ENCODE peak calls at places on chromosomes 1 and 21, in seven cellular contexts. One of them, this sample, is unnamed.

GRCh38 chr1:54795841-54796468 is 5.2 kb downstream of the TTC22 start:
- DNase-seq in thyroid gland: no peak
- DNase-seq in breast epithelium: no peak
- DNase-seq in stomach: peak; percentile 83
- DNase-seq in transverse colon: peak; percentile 90
- DNase-seq in heart left ventricle: no peak
- DNase-seq in ovary: no peak
- DNase-seq in this sample: no peak

GRCh38 chr1:97630968-97631367 is 289.9 kb downstream of the DPYD start:
- DNase-seq in stomach: no peak
- DNase-seq in breast epithelium: no peak
- DNase-seq in ovary: no peak
- DNase-seq in transverse colon: no peak
- DNase-seq in heart left ventricle: peak; percentile 32
- DNase-seq in thyroid gland: peak; percentile 2
- DNase-seq in this sample: no peak

GRCh38 chr1:25615563-25616079 is 970 bp upstream of the MAN1C1 start:
- DNase-seq in heart left ventricle: no peak
- DNase-seq in ovary: no peak
- DNase-seq in thyroid gland: no peak
- DNase-seq in breast epithelium: no peak
- DNase-seq in stomach: no peak
- DNase-seq in transverse colon: no peak
- DNase-seq in this sample: no peak

GRCh38 chr21:44012474-44013379 is 618 bp downstream of the TRAPPC10 start:
- DNase-seq in ovary: peak; percentile 74
- DNase-seq in thyroid gland: peak; percentile 62
- DNase-seq in heart left ventricle: peak; percentile 64
- DNase-seq in breast epithelium: no peak
- DNase-seq in stomach: peak; percentile 55
- DNase-seq in transverse colon: peak; percentile 83
- DNase-seq in this sample: no peak

GRCh38 chr1:208167229-208167869 is 76.8 kb downstream of the PLXNA2 start:
- DNase-seq in stomach: no peak
- DNase-seq in transverse colon: no peak
- DNase-seq in breast epithelium: no peak
- DNase-seq in heart left ventricle: no peak
- DNase-seq in ovary: no peak
- DNase-seq in thyroid gland: no peak
- DNase-seq in this sample: no peak

GRCh38 chr1:165117482-165117881 is 239.0 kb downstream of the LMX1A start:
- DNase-seq in thyroid gland: peak; percentile 39
- DNase-seq in transverse colon: no peak
- DNase-seq in ovary: no peak
- DNase-seq in heart left ventricle: no peak
- DNase-seq in breast epithelium: no peak
- DNase-seq in stomach: no peak
- DNase-seq in this sample: no peak

GRCh38 chr1:29649375-29650040 is 413.2 kb downstream of the PTPRU start:
- DNase-seq in transverse colon: no peak
- DNase-seq in ovary: no peak
- DNase-seq in thyroid gland: no peak
- DNase-seq in heart left ventricle: no peak
- DNase-seq in stomach: no peak
- DNase-seq in breast epithelium: no peak
- DNase-seq in this sample: no peak

GRCh38 chr1:209746469-209747269 is 9.2 kb upstream of the TRAF3IP3 start:
- DNase-seq in thyroid gland: no peak
- DNase-seq in stomach: no peak
- DNase-seq in ovary: no peak
- DNase-seq in transverse colon: no peak
- DNase-seq in breast epithelium: no peak
- DNase-seq in heart left ventricle: no peak
- DNase-seq in this sample: no peak

GRCh38 chr1:235018161-235018560 is 110.5 kb downstream of the TOMM20 start:
- DNase-seq in thyroid gland: no peak
- DNase-seq in stomach: no peak
- DNase-seq in breast epithelium: peak; percentile 81
- DNase-seq in transverse colon: no peak
- DNase-seq in ovary: no peak
- DNase-seq in heart left ventricle: no peak
- DNase-seq in this sample: no peak

GRCh38 chr1:115314765-115315164 is 23.3 kb downstream of the NGF start:
- DNase-seq in heart left ventricle: no peak
- DNase-seq in ovary: no peak
- DNase-seq in transverse colon: no peak
- DNase-seq in breast epithelium: no peak
- DNase-seq in stomach: no peak
- DNase-seq in thyroid gland: no peak
- DNase-seq in this sample: no peak

DNA sequence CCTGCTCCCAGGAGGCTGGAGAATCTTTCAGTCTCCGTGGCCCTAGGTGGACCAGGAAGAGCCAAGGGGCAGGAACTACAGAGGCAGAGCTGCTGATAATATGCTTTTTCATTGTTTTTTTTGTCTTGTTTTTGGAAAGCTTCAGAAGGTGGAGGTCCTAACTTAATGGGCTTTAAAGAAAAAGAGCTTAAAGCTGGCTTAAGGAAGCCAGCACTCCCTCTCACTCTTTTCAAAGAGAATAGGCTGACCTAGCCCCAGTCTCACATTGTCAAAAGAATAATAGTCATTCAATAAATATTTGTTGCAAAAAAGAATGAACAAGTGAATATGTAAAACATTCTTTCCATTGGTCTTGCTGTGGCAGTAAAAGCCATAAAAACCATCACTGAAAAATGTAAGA is 61.0 kb upstream of the RRP15 start:
- DNase-seq in transverse colon: no peak
- DNase-seq in ovary: no peak
- DNase-seq in heart left ventricle: no peak
- DNase-seq in stomach: no peak
- DNase-seq in breast epithelium: no peak
- DNase-seq in thyroid gland: no peak
- DNase-seq in this sample: no peak
- TF ChIP-seq POLR2A in transverse colon: no peak
- TF ChIP-seq POLR2A in ovary: no peak
- TF ChIP-seq POLR2A in heart left ventricle: no peak
- TF ChIP-seq POLR2A in stomach: no peak
- TF ChIP-seq POLR2A in breast epithelium: no peak
- TF ChIP-seq POLR2A in thyroid gland: no peak
- TF ChIP-seq POLR2A in this sample: no peak

DNA sequence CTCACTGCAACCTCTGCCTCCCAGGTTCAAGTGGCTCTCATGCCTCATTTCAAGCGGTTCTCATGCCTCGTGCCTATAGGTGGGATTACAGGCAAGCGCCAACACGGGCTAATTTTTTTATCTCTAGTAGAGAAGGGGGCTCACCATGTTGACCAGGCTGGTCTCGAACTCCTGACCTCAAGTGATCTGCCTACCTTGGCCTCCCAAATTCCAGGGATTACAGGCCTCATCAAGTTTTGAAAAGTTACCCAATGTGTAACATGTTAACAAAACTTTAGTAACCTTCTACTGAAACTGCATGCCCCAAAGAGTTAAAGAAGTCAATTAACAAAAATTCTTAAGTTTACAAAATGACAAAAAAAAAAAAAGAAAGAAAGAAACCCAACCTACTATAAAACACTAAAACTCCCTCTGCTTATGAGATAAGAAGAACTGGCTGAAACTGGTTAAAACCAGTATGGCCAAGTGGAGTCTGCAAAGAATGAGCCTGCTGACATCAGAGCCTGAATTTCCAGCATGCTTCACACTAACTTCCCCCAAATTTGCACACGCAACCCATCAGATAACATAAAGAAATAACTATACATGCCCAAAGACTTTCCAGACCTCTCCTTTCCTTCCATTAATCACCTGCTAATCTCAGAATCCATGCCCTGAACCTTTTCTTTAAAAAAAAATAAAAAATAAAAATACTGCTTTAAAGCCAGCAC is 25.5 kb upstream of the PSMG1 start:
- DNase-seq in thyroid gland: no peak
- DNase-seq in breast epithelium: no peak
- DNase-seq in stomach: no peak
- DNase-seq in transverse colon: peak; percentile 25
- DNase-seq in heart left ventricle: no peak
- DNase-seq in ovary: no peak
- DNase-seq in this sample: no peak
- H3K27ac ChIP-seq in thyroid gland: peak overlapping the region; percentile 79
- H3K27ac ChIP-seq in breast epithelium: no peak overlapping the region
- H3K27ac ChIP-seq in stomach: no peak overlapping the region
- H3K27ac ChIP-seq in transverse colon: peak overlapping the region; percentile 26
- H3K27ac ChIP-seq in heart left ventricle: no peak overlapping the region
- H3K27ac ChIP-seq in ovary: no peak overlapping the region
- H3K27ac ChIP-seq in this sample: no peak overlapping the region

GRCh38 chr1:23618586-23619083 is 59.3 kb upstream of the ID3 start:
- DNase-seq in transverse colon: no peak
- DNase-seq in heart left ventricle: no peak
- DNase-seq in stomach: no peak
- DNase-seq in thyroid gland: no peak
- DNase-seq in breast epithelium: no peak
- DNase-seq in ovary: no peak
- DNase-seq in this sample: no peak

GRCh38 chr1:23620605-23621004 is 61.3 kb upstream of the ID3 start:
- DNase-seq in thyroid gland: no peak
- DNase-seq in breast epithelium: no peak
- DNase-seq in transverse colon: no peak
- DNase-seq in stomach: no peak
- DNase-seq in heart left ventricle: no peak
- DNase-seq in ovary: no peak
- DNase-seq in this sample: no peak

GRCh38 chr1:23622284-23622683 is 63.0 kb upstream of the ID3 start:
- DNase-seq in thyroid gland: no peak
- DNase-seq in heart left ventricle: no peak
- DNase-seq in ovary: no peak
- DNase-seq in transverse colon: no peak
- DNase-seq in stomach: no peak
- DNase-seq in breast epithelium: no peak
- DNase-seq in this sample: no peak

GRCh38 chr1:23617019-23617418 is 57.7 kb upstream of the ID3 start:
- DNase-seq in thyroid gland: no peak
- DNase-seq in transverse colon: no peak
- DNase-seq in breast epithelium: no peak
- DNase-seq in stomach: no peak
- DNase-seq in ovary: no peak
- DNase-seq in heart left ventricle: no peak
- DNase-seq in this sample: no peak

DNA sequence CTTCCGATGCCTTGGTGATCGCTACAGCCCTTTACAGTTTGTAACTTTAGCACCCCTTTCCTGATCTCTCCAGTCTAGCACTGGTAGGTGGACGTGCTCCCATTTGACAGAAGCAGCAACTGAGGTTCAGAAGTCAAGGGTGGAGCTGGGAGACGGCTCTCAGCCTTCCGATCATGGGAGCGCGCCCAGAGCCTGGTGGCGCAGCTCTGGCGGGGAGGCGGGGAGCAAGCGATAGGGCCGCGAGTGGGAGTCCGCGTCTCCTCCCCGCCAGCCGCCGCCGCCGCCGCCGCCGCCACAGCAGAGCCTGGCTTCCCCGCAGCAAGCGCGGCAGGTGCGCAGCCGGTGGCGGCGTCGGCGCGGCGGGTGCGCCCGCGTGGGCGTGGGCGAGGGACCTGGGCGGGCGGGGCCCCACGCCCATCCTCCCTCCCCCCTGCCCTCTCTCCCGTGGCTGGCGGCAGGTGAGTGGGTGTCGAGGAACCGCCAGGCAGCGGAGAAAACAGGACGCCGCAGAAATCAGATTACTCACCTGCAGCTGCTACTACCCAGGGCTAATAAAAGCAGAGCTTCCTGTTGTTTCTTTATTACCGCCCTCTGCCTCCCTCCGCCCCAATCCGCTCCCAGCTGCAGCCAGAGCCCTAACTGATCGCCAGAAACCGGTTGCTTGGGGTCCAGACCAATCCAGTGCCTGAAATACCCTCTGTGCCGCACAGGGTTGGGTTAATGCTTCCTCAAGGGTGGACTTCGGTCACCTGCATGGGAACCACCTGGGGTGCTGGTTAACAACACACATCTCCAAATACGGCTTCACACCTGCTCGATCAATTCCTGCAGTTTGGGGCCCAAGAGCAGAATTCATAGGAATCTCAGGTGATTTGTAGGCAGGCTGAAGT is 60.2 kb upstream of the ID3 start:
- DNase-seq in stomach: peak; percentile 65
- DNase-seq in breast epithelium: no peak
- DNase-seq in heart left ventricle: no peak
- DNase-seq in ovary: no peak
- DNase-seq in transverse colon: peak; percentile 85
- DNase-seq in thyroid gland: peak; percentile 72
- DNase-seq in this sample: no peak
- TF ChIP-seq POLR2A in stomach: no peak
- TF ChIP-seq POLR2A in breast epithelium: no peak
- TF ChIP-seq POLR2A in heart left ventricle: no peak
- TF ChIP-seq POLR2A in ovary: no peak
- TF ChIP-seq POLR2A in transverse colon: peak; percentile 48
- TF ChIP-seq POLR2A in thyroid gland: peak; percentile 36
- TF ChIP-seq POLR2A in this sample: no peak

GRCh38 chr1:12556368-12556930 is 61.6 kb downstream of the DHRS3 start:
- DNase-seq in thyroid gland: peak; percentile 78
- DNase-seq in heart left ventricle: peak; percentile 42
- DNase-seq in stomach: no peak
- DNase-seq in breast epithelium: peak; percentile 68
- DNase-seq in transverse colon: peak; percentile 39
- DNase-seq in ovary: peak; percentile 78
- DNase-seq in this sample: peak; percentile 95
- H3K27ac ChIP-seq in thyroid gland: peak overlapping the region; percentile 97
- H3K27ac ChIP-seq in heart left ventricle: no peak overlapping the region
- H3K27ac ChIP-seq in stomach: peak overlapping the region; percentile 86
- H3K27ac ChIP-seq in breast epithelium: peak overlapping the region; percentile 93
- H3K27ac ChIP-seq in transverse colon: peak overlapping the region; percentile 77
- H3K27ac ChIP-seq in ovary: peak overlapping the region; percentile 70
- H3K27ac ChIP-seq in this sample: peak overlapping the region; percentile 94

GRCh38 chr21:46295177-46295711 is 9.1 kb downstream of the YBEY start:
- DNase-seq in ovary: no peak
- DNase-seq in breast epithelium: no peak
- DNase-seq in stomach: no peak
- DNase-seq in heart left ventricle: peak; percentile 31
- DNase-seq in thyroid gland: no peak
- DNase-seq in transverse colon: no peak
- DNase-seq in this sample: no peak
- TF ChIP-seq POLR2A in ovary: no peak
- TF ChIP-seq POLR2A in breast epithelium: no peak
- TF ChIP-seq POLR2A in stomach: no peak
- TF ChIP-seq POLR2A in heart left ventricle: no peak
- TF ChIP-seq POLR2A in thyroid gland: no peak
- TF ChIP-seq POLR2A in transverse colon: no peak
- TF ChIP-seq POLR2A in this sample: no peak

GRCh38 chr1:167416506-167416905 is 101.8 kb downstream of the CD247 start:
- DNase-seq in breast epithelium: no peak
- DNase-seq in stomach: no peak
- DNase-seq in ovary: no peak
- DNase-seq in heart left ventricle: no peak
- DNase-seq in transverse colon: no peak
- DNase-seq in thyroid gland: no peak
- DNase-seq in this sample: no peak
- H3K27ac ChIP-seq in breast epithelium: no peak overlapping the region
- H3K27ac ChIP-seq in stomach: no peak overlapping the region
- H3K27ac ChIP-seq in ovary: no peak overlapping the region
- H3K27ac ChIP-seq in heart left ventricle: no peak overlapping the region
- H3K27ac ChIP-seq in transverse colon: no peak overlapping the region
- H3K27ac ChIP-seq in thyroid gland: no peak overlapping the region
- H3K27ac ChIP-seq in this sample: no peak overlapping the region